ENCODE peak calls at places on chromosomes 1 and 21, in seven cellular contexts. One of them, this sample, is unnamed. For H3K4me1, the result is how much of the 10 kb centered on the place peaks cover.

GRCh38 chr1:3068400-3069361 is at the start of gene PRDM16:
- DNase-seq in Peyer's patch: peak
- DNase-seq in IMR-90: peak
- DNase-seq in GM23248: peak
- DNase-seq in PC-3: peak
- DNase-seq in kidney: peak
- DNase-seq in spleen: peak
- DNase-seq in this sample: no peak

GRCh38 chr21:42587036-42587435 is 66.4 kb upstream of the PDE9A start:
- DNase-seq in Peyer's patch: no peak
- DNase-seq in IMR-90: no peak
- DNase-seq in GM23248: no peak
- DNase-seq in PC-3: no peak
- DNase-seq in kidney: no peak
- DNase-seq in spleen: no peak
- DNase-seq in this sample: no peak

GRCh38 chr1:212062832-212063438 is 27.4 kb downstream of the DTL start:
- DNase-seq in Peyer's patch: no peak
- DNase-seq in IMR-90: peak
- DNase-seq in GM23248: peak
- DNase-seq in PC-3: peak
- DNase-seq in kidney: no peak
- DNase-seq in spleen: no peak
- DNase-seq in this sample: no peak

GRCh38 chr21:42276526-42277154 is 38.6 kb downstream of the TFF3 start:
- DNase-seq in Peyer's patch: no peak
- DNase-seq in IMR-90: no peak
- DNase-seq in GM23248: no peak
- DNase-seq in PC-3: peak
- DNase-seq in kidney: peak
- DNase-seq in spleen: no peak
- DNase-seq in this sample: no peak

GRCh38 chr1:178819123-178819522 is 51.8 kb downstream of the ANGPTL1 start:
- DNase-seq in Peyer's patch: no peak
- DNase-seq in IMR-90: peak
- DNase-seq in GM23248: peak
- DNase-seq in PC-3: peak
- DNase-seq in kidney: no peak
- DNase-seq in spleen: no peak
- DNase-seq in this sample: no peak

GRCh38 chr1:207952617-207953542 is 42.0 kb upstream of the CD34 start:
- DNase-seq in Peyer's patch: no peak
- DNase-seq in IMR-90: no peak
- DNase-seq in GM23248: no peak
- DNase-seq in PC-3: no peak
- DNase-seq in kidney: no peak
- DNase-seq in spleen: no peak
- DNase-seq in this sample: no peak

GRCh38 chr1:175206687-175207086 is 14.1 kb upstream of the KIAA0040 start:
- DNase-seq in Peyer's patch: no peak
- DNase-seq in IMR-90: no peak
- DNase-seq in GM23248: no peak
- DNase-seq in PC-3: peak
- DNase-seq in kidney: no peak
- DNase-seq in spleen: no peak
- DNase-seq in this sample: no peak

GRCh38 chr1:152043870-152044269 is 7.1 kb upstream of the S100A11 start:
- DNase-seq in Peyer's patch: no peak
- DNase-seq in IMR-90: no peak
- DNase-seq in GM23248: no peak
- DNase-seq in PC-3: no peak
- DNase-seq in kidney: no peak
- DNase-seq in spleen: no peak
- DNase-seq in this sample: no peak

GRCh38 chr21:42833439-42833815 is 45.9 kb downstream of the WDR4 start:
- DNase-seq in Peyer's patch: peak
- DNase-seq in IMR-90: peak
- DNase-seq in GM23248: no peak
- DNase-seq in PC-3: peak
- DNase-seq in kidney: peak
- DNase-seq in spleen: peak
- DNase-seq in this sample: no peak

GRCh38 chr1:8239306-8240023 is 78.4 kb upstream of the SLC45A1 start:
- DNase-seq in Peyer's patch: peak
- DNase-seq in IMR-90: peak
- DNase-seq in GM23248: no peak
- DNase-seq in PC-3: no peak
- DNase-seq in kidney: peak
- DNase-seq in spleen: peak
- DNase-seq in this sample: no peak

GRCh38 chr1:116252785-116253184 is 120.3 kb upstream of the ATP1A1 start:
- DNase-seq in Peyer's patch: no peak
- DNase-seq in IMR-90: no peak
- DNase-seq in GM23248: no peak
- DNase-seq in PC-3: no peak
- DNase-seq in kidney: no peak
- DNase-seq in spleen: no peak
- DNase-seq in this sample: no peak

DNA sequence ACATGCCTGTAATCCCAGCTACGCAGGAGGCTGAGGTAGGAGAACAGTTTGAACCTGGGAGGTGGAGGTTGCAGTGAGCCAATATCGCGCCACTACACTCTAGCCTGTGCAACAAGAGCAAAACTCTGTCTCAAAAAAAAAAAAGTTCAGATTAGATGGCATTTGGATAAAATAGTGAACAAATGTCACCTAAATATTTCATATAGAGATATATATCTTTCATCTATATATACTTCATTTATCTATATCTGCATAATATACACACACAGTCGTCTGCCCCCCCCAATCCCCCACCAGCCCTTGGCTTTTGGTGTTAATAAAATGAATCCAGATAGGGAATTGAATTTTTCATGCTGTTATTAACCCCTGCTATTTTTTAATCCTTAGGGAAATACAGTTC is 5.0 kb downstream of the PPP1R15B start:
- DNase-seq in Peyer's patch: no peak
- DNase-seq in IMR-90: no peak
- DNase-seq in GM23248: no peak
- DNase-seq in PC-3: no peak
- DNase-seq in kidney: no peak
- DNase-seq in spleen: no peak
- DNase-seq in this sample: no peak
- H3K4me3 ChIP-seq in Peyer's patch: no peak
- H3K4me3 ChIP-seq in IMR-90: peak
- H3K4me3 ChIP-seq in GM23248: peak
- H3K4me3 ChIP-seq in PC-3: peak
- H3K4me3 ChIP-seq in kidney: peak
- H3K4me3 ChIP-seq in spleen: peak
- H3K4me3 ChIP-seq in this sample: peak

GRCh38 chr1:39110325-39110851 is 84.2 kb downstream of the NDUFS5 start:
- DNase-seq in Peyer's patch: no peak
- DNase-seq in IMR-90: peak
- DNase-seq in GM23248: peak
- DNase-seq in PC-3: no peak
- DNase-seq in kidney: no peak
- DNase-seq in spleen: no peak
- DNase-seq in this sample: no peak
- H3K4me1 ChIP-seq in Peyer's patch: under half
- H3K4me1 ChIP-seq in IMR-90: under half
- H3K4me1 ChIP-seq in GM23248: half or more
- H3K4me1 ChIP-seq in PC-3: under half
- H3K4me1 ChIP-seq in kidney: under half
- H3K4me1 ChIP-seq in spleen: under half
- H3K4me1 ChIP-seq in this sample: under half

GRCh38 chr1:235328271-235329138 is at the start of gene GGPS1:
- DNase-seq in Peyer's patch: peak
- DNase-seq in IMR-90: peak
- DNase-seq in GM23248: peak
- DNase-seq in PC-3: peak
- DNase-seq in kidney: peak
- DNase-seq in spleen: peak
- DNase-seq in this sample: peak

GRCh38 chr1:235330918-235331285 is 2.5 kb downstream of the GGPS1 start:
- DNase-seq in Peyer's patch: no peak
- DNase-seq in IMR-90: no peak
- DNase-seq in GM23248: no peak
- DNase-seq in PC-3: no peak
- DNase-seq in kidney: no peak
- DNase-seq in spleen: no peak
- DNase-seq in this sample: no peak

GRCh38 chr1:235327559-235328270 is at the start of gene ARID4B:
- DNase-seq in Peyer's patch: peak
- DNase-seq in IMR-90: no peak
- DNase-seq in GM23248: peak
- DNase-seq in PC-3: no peak
- DNase-seq in kidney: peak
- DNase-seq in spleen: peak
- DNase-seq in this sample: no peak

GRCh38 chr1:235329139-235329808 is 904 bp downstream of the GGPS1 start:
- DNase-seq in Peyer's patch: peak
- DNase-seq in IMR-90: peak
- DNase-seq in GM23248: peak
- DNase-seq in PC-3: peak
- DNase-seq in kidney: peak
- DNase-seq in spleen: peak
- DNase-seq in this sample: peak

DNA sequence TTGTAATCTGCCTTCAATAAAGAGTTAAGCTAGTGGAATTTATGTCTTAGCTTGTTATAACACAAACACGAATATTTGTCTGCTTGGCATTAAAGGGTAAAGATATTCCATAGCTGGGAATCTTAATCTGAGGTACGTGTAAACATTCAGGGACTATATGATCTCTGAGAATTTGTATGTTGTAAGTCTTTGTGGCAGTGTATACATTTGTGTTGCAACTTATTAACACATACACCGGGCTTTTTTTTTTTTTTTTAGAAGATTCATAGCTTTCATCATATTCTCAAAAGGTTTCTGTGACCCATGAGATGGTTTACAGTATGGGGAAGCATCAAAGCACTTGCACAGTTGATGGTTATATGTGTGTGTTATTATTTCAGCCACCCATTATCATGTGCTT is 3.0 kb downstream of the GGPS1 start:
- DNase-seq in Peyer's patch: no peak
- DNase-seq in IMR-90: no peak
- DNase-seq in GM23248: peak
- DNase-seq in PC-3: no peak
- DNase-seq in kidney: no peak
- DNase-seq in spleen: no peak
- DNase-seq in this sample: no peak
- H3K4me3 ChIP-seq in Peyer's patch: no peak
- H3K4me3 ChIP-seq in IMR-90: no peak
- H3K4me3 ChIP-seq in GM23248: peak
- H3K4me3 ChIP-seq in PC-3: peak
- H3K4me3 ChIP-seq in kidney: peak
- H3K4me3 ChIP-seq in spleen: no peak
- H3K4me3 ChIP-seq in this sample: peak

DNA sequence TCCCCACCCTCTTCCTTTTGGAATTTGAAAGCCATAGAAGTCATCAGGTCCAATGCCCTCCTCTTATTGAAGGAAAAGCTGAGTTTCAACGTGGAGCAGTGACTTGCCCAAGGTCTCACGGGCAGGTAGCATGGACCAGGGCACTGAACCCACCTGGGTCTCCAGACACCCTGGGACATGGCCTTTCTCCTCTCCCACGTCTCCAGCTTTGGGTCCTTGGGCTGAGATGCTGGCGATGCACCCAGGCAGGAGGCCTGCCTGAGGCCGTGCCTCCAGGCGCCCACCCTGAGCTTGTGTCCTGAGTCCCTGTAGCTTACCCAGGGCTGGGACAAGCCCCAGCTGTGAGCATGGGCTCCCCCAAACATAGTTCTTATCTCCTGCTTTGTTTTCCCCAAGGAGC is 21.4 kb downstream of the LDLRAP1 start:
- DNase-seq in Peyer's patch: no peak
- DNase-seq in IMR-90: no peak
- DNase-seq in GM23248: no peak
- DNase-seq in PC-3: no peak
- DNase-seq in kidney: peak
- DNase-seq in spleen: peak
- DNase-seq in this sample: no peak
- H3K4me1 ChIP-seq in Peyer's patch: under half
- H3K4me1 ChIP-seq in IMR-90: under half
- H3K4me1 ChIP-seq in GM23248: under half
- H3K4me1 ChIP-seq in PC-3: under half
- H3K4me1 ChIP-seq in kidney: under half
- H3K4me1 ChIP-seq in spleen: half or more
- H3K4me1 ChIP-seq in this sample: half or more

DNA sequence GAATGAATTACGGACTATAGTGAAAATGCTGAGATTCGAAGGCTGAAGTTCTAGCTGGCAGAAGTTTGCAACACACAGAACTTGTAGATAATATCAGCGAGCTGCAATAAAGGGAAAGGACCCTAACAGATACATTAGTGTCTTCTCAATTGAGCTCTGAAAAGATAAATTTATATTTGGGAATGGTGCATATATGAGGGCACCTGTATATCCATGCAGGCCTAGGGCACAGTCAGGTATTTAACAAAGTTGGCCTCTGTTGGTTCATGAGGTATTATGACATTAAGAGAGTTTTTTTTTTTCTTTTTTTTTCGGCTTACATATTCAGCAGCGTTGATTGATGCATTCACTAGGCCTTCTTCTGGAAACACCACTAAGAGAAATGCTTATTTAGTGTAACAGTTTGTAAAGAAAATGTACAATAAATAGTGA is 2.2 kb downstream of the NFIA start:
- DNase-seq in Peyer's patch: no peak
- DNase-seq in IMR-90: no peak
- DNase-seq in GM23248: peak
- DNase-seq in PC-3: peak
- DNase-seq in kidney: no peak
- DNase-seq in spleen: no peak
- DNase-seq in this sample: no peak
- H3K4me3 ChIP-seq in Peyer's patch: no peak
- H3K4me3 ChIP-seq in IMR-90: no peak
- H3K4me3 ChIP-seq in GM23248: peak
- H3K4me3 ChIP-seq in PC-3: peak
- H3K4me3 ChIP-seq in kidney: peak
- H3K4me3 ChIP-seq in spleen: peak
- H3K4me3 ChIP-seq in this sample: no peak

DNA sequence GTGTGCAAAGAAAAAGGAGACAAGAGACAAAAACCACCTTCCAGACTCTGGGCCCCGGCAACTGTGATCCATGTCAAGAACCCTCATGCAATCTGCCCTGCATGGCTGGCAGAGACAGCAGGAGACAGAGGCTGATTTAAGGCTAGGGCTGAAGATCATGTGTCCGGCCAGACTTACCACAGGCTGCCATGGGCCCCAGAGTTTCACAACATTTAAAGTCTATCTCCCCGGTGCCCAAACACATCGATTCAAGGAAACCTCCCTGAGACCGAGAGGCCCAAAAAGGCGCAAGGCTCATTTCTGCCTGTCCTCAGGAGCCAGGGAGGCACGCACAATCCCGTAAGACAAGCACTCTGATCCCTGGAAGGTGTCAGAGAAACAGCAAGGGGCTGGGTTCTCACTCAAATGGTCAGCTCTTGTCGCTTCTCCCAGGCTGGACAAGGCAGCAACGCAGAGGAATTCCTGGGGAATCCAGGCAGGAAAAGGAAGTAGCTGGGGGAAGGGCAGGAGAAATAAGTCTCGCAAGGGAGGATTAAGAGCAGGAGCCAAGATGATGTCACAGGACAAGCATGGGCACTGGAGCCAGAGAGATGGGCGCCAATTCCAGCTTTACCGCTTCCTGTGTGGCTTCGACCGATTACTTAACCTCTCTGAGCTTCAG is 70.7 kb downstream of the SSBP3 start:
- DNase-seq in Peyer's patch: no peak
- DNase-seq in IMR-90: peak
- DNase-seq in GM23248: peak
- DNase-seq in PC-3: peak
- DNase-seq in kidney: no peak
- DNase-seq in spleen: no peak
- DNase-seq in this sample: no peak
- H3K4me1 ChIP-seq in Peyer's patch: under half
- H3K4me1 ChIP-seq in IMR-90: half or more
- H3K4me1 ChIP-seq in GM23248: under half
- H3K4me1 ChIP-seq in PC-3: under half
- H3K4me1 ChIP-seq in kidney: under half
- H3K4me1 ChIP-seq in spleen: under half
- H3K4me1 ChIP-seq in this sample: under half